ENCODE peak calls at places on chromosomes 2 and 18, in ten cellular contexts. T is HepG2; O is activated CD8-positive, alpha-beta T cell treated with anti-CD3 and anti-CD28 coated beads, Interleukin-2, amount 10 ng/mL, durations not matched to agents 7 days and 5 days; W is naive thymus-derived CD4-positive, alpha-beta T cell; G is PC-3; P is psoas muscle; U is body of pancreas; M is stimulated activated naive CD8-positive, alpha-beta T cell treated with anti-CD3 and anti-CD28 coated beads, Interleukin-15, Interleukin-2, amounts not matched to agents 100 U/mL and 50 U/mL, for 24 hours; Q is naive thymus-derived CD8-positive, alpha-beta T cell; A is activated naive CD4-positive, alpha-beta T cell treated with anti-CD3 and anti-CD28 coated beads, Interleukin-2, amount 50 U/mL, for 72 hours. E is an unnamed sample.

GRCh38 chr2:88808083-88808482 is 116.6 kb downstream of the RPIA start:
- ATAC-seq in T (no peak), O (no peak), W (no peak), G (no peak), P (no peak), U (no peak), M (no peak), Q (no peak), A (no peak), E (peak)

GRCh38 chr18:79702906-79703305 is 23.3 kb downstream of the CTDP1 start:
- ATAC-seq in T (no peak), O (no peak), W (no peak), G (no peak), P (no peak), U (no peak), M (no peak), Q (no peak), A (no peak), E (no peak)

GRCh38 chr2:120442923-120443571 is 97.1 kb downstream of the INHBB start:
- ATAC-seq in T (no peak), O (peak), W (peak), G (peak), P (no peak), U (peak), M (no peak), Q (peak), A (peak), E (peak)

GRCh38 chr2:187575081-187576067 is 21.1 kb upstream of the TFPI start:
- ATAC-seq in T (no peak), O (no peak), W (no peak), G (peak), P (no peak), U (no peak), M (no peak), Q (no peak), A (no peak), E (no peak)

GRCh38 chr18:43935051-43935412 is 657.7 kb upstream of the SYT4 start:
- ATAC-seq in T (no peak), O (no peak), W (no peak), G (peak), P (no peak), U (no peak), M (no peak), Q (no peak), A (no peak), E (no peak)

GRCh38 chr2:16461672-16462071 is 204.0 kb downstream of the CYRIA start:
- ATAC-seq in T (no peak), O (no peak), W (no peak), G (no peak), P (no peak), U (no peak), M (no peak), Q (no peak), A (no peak), E (no peak)

GRCh38 chr2:152546230-152546837 is 170.9 kb downstream of the PRPF40A start:
- ATAC-seq in T (no peak), O (no peak), W (no peak), G (no peak), P (peak), U (no peak), M (no peak), Q (no peak), A (no peak), E (no peak)

GRCh38 chr2:39217192-39217550 is 26.6 kb downstream of the CDKL4 start:
- ATAC-seq in T (peak), O (peak), W (peak), G (no peak), P (no peak), U (no peak), M (peak), Q (peak), A (peak), E (no peak)

GRCh38 chr2:64203131-64204005 is 59.1 kb upstream of the PELI1 start:
- ATAC-seq in T (no peak), O (no peak), W (no peak), G (peak), P (no peak), U (no peak), M (no peak), Q (no peak), A (peak), E (no peak)

GRCh38 chr2:98577313-98577712 is 31.0 kb downstream of the COA5 start:
- ATAC-seq in T (peak), O (no peak), W (no peak), G (no peak), P (no peak), U (no peak), M (no peak), Q (no peak), A (no peak), E (no peak)

GRCh38 chr2:13135856-13136255 is 419.1 kb downstream of the TRIB2 start:
- ATAC-seq in T (peak), O (no peak), W (no peak), G (no peak), P (no peak), U (no peak), M (no peak), Q (no peak), A (no peak), E (no peak)

GRCh38 chr2:216219866-216220265 is 110.7 kb downstream of the XRCC5 start:
- ATAC-seq in T (no peak), O (no peak), W (no peak), G (no peak), P (no peak), U (no peak), M (no peak), Q (no peak), A (no peak), E (no peak)

GRCh38 chr18:63540131-63540530 is 2.0 kb upstream of the SERPINB12 start:
- ATAC-seq in T (no peak), O (no peak), W (no peak), G (peak), P (no peak), U (no peak), M (no peak), Q (no peak), A (no peak), E (no peak)

GRCh38 chr2:67448648-67449047 is 51.5 kb downstream of the ETAA1 start:
- ATAC-seq in T (no peak), O (no peak), W (no peak), G (no peak), P (no peak), U (no peak), M (no peak), Q (no peak), A (no peak), E (peak)

GRCh38 chr2:239275871-239276812 is 124.7 kb downstream of the HDAC4 start:
- ATAC-seq in T (no peak), O (no peak), W (no peak), G (no peak), P (peak), U (peak), M (no peak), Q (no peak), A (no peak), E (peak)

GRCh38 chr18:11251891-11252270 is 102.5 kb upstream of the PIEZO2 start:
- ATAC-seq in T (no peak), O (no peak), W (no peak), G (no peak), P (no peak), U (no peak), M (no peak), Q (no peak), A (no peak), E (no peak)

GRCh38 chr2:179195146-179195545 is 69.5 kb downstream of the SESTD1 start:
- ATAC-seq in T (no peak), O (no peak), W (peak), G (no peak), P (no peak), U (no peak), M (no peak), Q (no peak), A (no peak), E (no peak)

GRCh38 chr2:3180082-3180908 is 197.3 kb downstream of the EIPR1 start:
- ATAC-seq in T (peak), O (peak), W (peak), G (no peak), P (peak), U (peak), M (no peak), Q (no peak), A (peak), E (peak)

E was measured in esophagus mucosa.